ENCODE peak calls at places on chromosome 15, in seven cellular contexts. V is NT2/D1, P is GM23248, Q is kidney, L is IMR-90, K is Karpas-422, B is colonic mucosa. U is an unnamed sample.

GRCh38 chr15:39461536-39462140 is 119.2 kb upstream of the THBS1 start:
- DNase-seq in V (no peak), P (peak), Q (peak), L (no peak), K (no peak), B (no peak), U (no peak)

GRCh38 chr15:38961886-38962285 is 397.3 kb upstream of the RASGRP1 start:
- DNase-seq in V (no peak), P (peak), Q (no peak), L (peak), K (no peak), B (no peak), U (no peak)

GRCh38 chr15:36172970-36173369 is 406.5 kb upstream of the CDIN1 start:
- DNase-seq in V (no peak), P (no peak), Q (no peak), L (no peak), K (no peak), B (no peak), U (no peak)

GRCh38 chr15:94383706-94384105 is 152.3 kb downstream of the MCTP2 start:
- DNase-seq in V (no peak), P (peak), Q (no peak), L (peak), K (no peak), B (no peak), U (no peak)

GRCh38 chr15:95520511-95520910 is 810.0 kb upstream of the NR2F2 start:
- DNase-seq in V (no peak), P (no peak), Q (no peak), L (no peak), K (no peak), B (no peak), U (no peak)

GRCh38 chr15:31328425-31328998 is 1.9 kb downstream of the KLF13 start:
- DNase-seq in V (no peak), P (peak), Q (peak), L (peak), K (peak), B (peak), U (no peak)

GRCh38 chr15:69679623-69680228 is 227.1 kb downstream of the RPLP1 start:
- DNase-seq in V (no peak), P (no peak), Q (no peak), L (no peak), K (peak), B (no peak), U (no peak)

GRCh38 chr15:79084308-79084968 is 6.1 kb downstream of the RASGRF1 start:
- DNase-seq in V (no peak), P (no peak), Q (no peak), L (no peak), K (no peak), B (no peak), U (peak)

GRCh38 chr15:51286816-51287215 is 51.6 kb downstream of the CYP19A1 start:
- DNase-seq in V (no peak), P (no peak), Q (no peak), L (no peak), K (peak), B (no peak), U (peak)

GRCh38 chr15:73024161-73024560 is 28.1 kb upstream of the NEO1 start:
- DNase-seq in V (no peak), P (no peak), Q (no peak), L (no peak), K (no peak), B (no peak), U (peak)

GRCh38 chr15:26759991-26760390 is 12.9 kb downstream of the GABRB3 start:
- DNase-seq in V (no peak), P (no peak), Q (no peak), L (no peak), K (no peak), B (no peak), U (no peak)

GRCh38 chr15:76391309-76391708 is 54.7 kb downstream of the ISL2 start:
- DNase-seq in V (no peak), P (no peak), Q (no peak), L (peak), K (no peak), B (no peak), U (no peak)

GRCh38 chr15:82862886-82863285 is 53.5 kb downstream of the WHAMM start:
- DNase-seq in V (no peak), P (no peak), Q (no peak), L (no peak), K (no peak), B (peak), U (no peak)

GRCh38 chr15:33111051-33111451 is 83.5 kb downstream of the FMN1 start:
- DNase-seq in V (no peak), P (peak), Q (no peak), L (peak), K (no peak), B (no peak), U (no peak)

GRCh38 chr15:90221251-90221900 is 12.4 kb downstream of the CIB1 start:
- DNase-seq in V (peak), P (peak), Q (peak), L (peak), K (peak), B (peak), U (peak)

GRCh38 chr15:90817117-90818057 is 51.0 kb upstream of the FURIN start:
- DNase-seq in V (no peak), P (no peak), Q (no peak), L (no peak), K (peak), B (peak), U (peak)

GRCh38 chr15:39801641-39802309 is 19.1 kb upstream of the FSIP1 start:
- DNase-seq in V (no peak), P (peak), Q (no peak), L (no peak), K (peak), B (peak), U (peak)

GRCh38 chr15:68054658-68055223 is 626 bp downstream of the PIAS1 start:
- DNase-seq in V (peak), P (peak), Q (peak), L (peak), K (peak), B (peak), U (peak)

GRCh38 chr15:64690008-64690407 is 85.4 kb downstream of the RBPMS2 start:
- DNase-seq in V (no peak), P (no peak), Q (no peak), L (no peak), K (no peak), B (no peak), U (no peak)

GRCh38 chr15:68334661-68335124 is 57.1 kb downstream of the FEM1B start:
- DNase-seq in V (no peak), P (peak), Q (no peak), L (peak), K (no peak), B (no peak), U (no peak)

GRCh38 chr15:31440754-31441298 is 114.2 kb downstream of the KLF13 start:
- DNase-seq in V (no peak), P (peak), Q (peak), L (peak), K (no peak), B (peak), U (peak)

GRCh38 chr15:90184786-90185704 is 16.1 kb upstream of the SEMA4B start:
- DNase-seq in V (no peak), P (peak), Q (peak), L (no peak), K (peak), B (peak), U (peak)

GRCh38 chr15:33852570-33852969 is 115.7 kb upstream of the CHRM5 start:
- DNase-seq in V (no peak), P (peak), Q (no peak), L (peak), K (no peak), B (no peak), U (no peak)

GRCh38 chr15:31887246-31887645 is 143.1 kb upstream of the CHRNA7 start:
- DNase-seq in V (no peak), P (no peak), Q (no peak), L (no peak), K (no peak), B (no peak), U (peak)

GRCh38 chr15:59948924-59949613 is 55.0 kb upstream of the FOXB1 start:
- DNase-seq in V (no peak), P (no peak), Q (no peak), L (no peak), K (no peak), B (no peak), U (no peak)

GRCh38 chr15:92714071-92714456 is 58.5 kb upstream of the FAM174B start:
- DNase-seq in V (peak), P (peak), Q (no peak), L (peak), K (no peak), B (no peak), U (peak)

DNA sequence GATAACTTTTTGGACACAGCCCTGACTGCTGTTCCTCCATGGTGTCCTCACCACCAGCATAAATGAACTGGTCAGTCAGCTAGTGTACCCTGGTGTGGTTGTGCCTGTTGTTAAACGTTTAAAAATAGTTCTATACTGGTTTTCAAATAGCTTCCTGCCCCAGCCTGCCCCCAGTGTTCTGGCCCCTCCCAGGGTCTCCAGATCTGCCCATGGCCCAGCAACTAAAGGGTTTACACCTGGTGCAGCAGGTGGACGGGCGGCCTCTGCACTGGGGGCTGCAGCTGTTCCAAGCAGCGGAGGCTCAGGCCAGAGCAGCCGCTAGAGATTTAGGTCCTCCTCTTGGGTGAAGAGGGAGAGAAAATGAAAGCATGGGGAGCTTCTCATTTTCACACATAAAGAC is 6.1 kb upstream of the NR2E3 start:
- DNase-seq in V (no peak), P (no peak), Q (no peak), L (no peak), K (peak), B (no peak), U (no peak)
- H3K9ac ChIP-seq in V (no peak), P (no peak), Q (no peak), L (no peak), K (peak), B (no peak), U (no peak)

GRCh38 chr15:66945842-66946241 is 119.6 kb upstream of the SMAD3 start:
- DNase-seq in V (no peak), P (no peak), Q (no peak), L (no peak), K (no peak), B (no peak), U (no peak)
- H3K9ac ChIP-seq in V (no peak), P (no peak), Q (no peak), L (no peak), K (no peak), B (no peak), U (no peak)

DNA sequence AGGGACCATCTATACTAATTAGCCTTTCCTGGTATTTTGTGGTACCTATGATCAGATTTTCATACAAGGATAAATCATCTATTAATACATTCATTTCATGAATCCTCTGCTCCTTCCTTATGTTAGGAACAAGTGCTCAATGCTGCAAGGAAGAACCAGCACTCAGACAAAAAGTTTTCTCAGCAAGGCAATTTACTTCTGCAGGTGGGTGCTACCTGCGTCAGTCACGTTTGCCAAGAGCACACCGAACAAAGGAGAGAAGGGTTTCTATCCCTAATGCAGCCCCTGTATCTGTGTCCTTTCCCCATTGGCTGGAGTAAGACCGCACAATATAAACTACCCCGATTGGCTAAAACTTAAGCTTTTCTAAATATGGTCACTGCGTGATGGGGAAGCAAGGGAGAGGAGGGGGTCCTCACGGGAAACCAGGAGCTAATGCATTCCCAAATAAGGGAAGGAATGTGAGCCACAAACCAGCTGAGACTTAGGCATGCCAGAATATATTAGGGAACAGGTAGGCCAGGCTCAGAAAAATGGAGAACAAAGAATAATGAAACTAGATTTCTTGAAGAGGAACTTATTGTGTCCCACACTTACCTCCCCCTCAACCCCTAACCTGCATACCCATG is 76.5 kb downstream of the AQR start:
- DNase-seq in V (no peak), P (no peak), Q (no peak), L (no peak), K (no peak), B (no peak), U (peak)
- H3K9ac ChIP-seq in V (no peak), P (no peak), Q (no peak), L (no peak), K (no peak), B (no peak), U (no peak)

GRCh38 chr15:57064033-57064432 is 145.6 kb downstream of the TCF12 start:
- DNase-seq in V (no peak), P (peak), Q (no peak), L (peak), K (no peak), B (no peak), U (no peak)

GRCh38 chr15:57057134-57057930 is 138.9 kb downstream of the TCF12 start:
- DNase-seq in V (no peak), P (no peak), Q (no peak), L (no peak), K (no peak), B (no peak), U (no peak)

GRCh38 chr15:57060799-57061198 is 142.4 kb downstream of the TCF12 start:
- DNase-seq in V (no peak), P (peak), Q (no peak), L (peak), K (no peak), B (no peak), U (no peak)

GRCh38 chr15:57061696-57062095 is 143.3 kb downstream of the TCF12 start:
- DNase-seq in V (no peak), P (peak), Q (no peak), L (peak), K (no peak), B (no peak), U (no peak)

GRCh38 chr15:57061281-57061680 is 142.8 kb downstream of the TCF12 start:
- DNase-seq in V (no peak), P (peak), Q (no peak), L (no peak), K (no peak), B (no peak), U (no peak)
- H3K9ac ChIP-seq in V (no peak), P (no peak), Q (no peak), L (no peak), K (no peak), B (no peak), U (no peak)

GRCh38 chr15:63599401-63600000 is 2.3 kb downstream of the FBXL22 start:
- DNase-seq in V (no peak), P (peak), Q (peak), L (no peak), K (peak), B (peak), U (peak)
- H3K9ac ChIP-seq in V (peak), P (peak), Q (peak), L (no peak), K (peak), B (peak), U (no peak)

GRCh38 chr15:77496710-77497107 is 76.0 kb downstream of the HMG20A start:
- DNase-seq in V (peak), P (peak), Q (peak), L (peak), K (peak), B (peak), U (peak)

GRCh38 chr15:77499087-77499765 is 78.5 kb downstream of the HMG20A start:
- DNase-seq in V (no peak), P (peak), Q (no peak), L (peak), K (no peak), B (no peak), U (no peak)

GRCh38 chr15:77497942-77498361 is 77.3 kb downstream of the HMG20A start:
- DNase-seq in V (no peak), P (peak), Q (no peak), L (peak), K (no peak), B (no peak), U (no peak)

GRCh38 chr15:77495806-77496589 is 75.3 kb downstream of the HMG20A start:
- DNase-seq in V (no peak), P (peak), Q (no peak), L (peak), K (no peak), B (no peak), U (no peak)

GRCh38 chr15:77497108-77497737 is 76.5 kb downstream of the HMG20A start:
- DNase-seq in V (no peak), P (peak), Q (no peak), L (no peak), K (no peak), B (no peak), U (peak)
- H3K9ac ChIP-seq in V (peak), P (peak), Q (peak), L (peak), K (no peak), B (no peak), U (no peak)

GRCh38 chr15:81182031-81182745 is 14.5 kb upstream of the IL16 start:
- DNase-seq in V (no peak), P (peak), Q (no peak), L (peak), K (no peak), B (no peak), U (no peak)
- H3K9ac ChIP-seq in V (no peak), P (peak), Q (no peak), L (peak), K (no peak), B (no peak), U (no peak)

U was measured in endodermal cell.